ENCODE peak calls at places on chromosome 22, in six cellular contexts. U is HCT116, N is PC-3, G is GM23248, V is hepatocyte, O is PC-9. X is an unnamed sample.

GRCh38 chr22:21866821-21867527 is 471 bp downstream of the MAPK1 start:
- DNase-seq in U (no peak), N (peak; percentile 11), G (peak; percentile 69), V (peak; percentile 13), O (peak; percentile 2), X (peak; percentile 43)

GRCh38 chr22:34333285-34333684 is 413.0 kb upstream of the LARGE1 start:
- DNase-seq in U (no peak), N (no peak), G (no peak), V (no peak), O (no peak), X (no peak)

GRCh38 chr22:19978748-19979147 is 37.1 kb upstream of the TXNRD2 start:
- DNase-seq in U (no peak), N (no peak), G (no peak), V (no peak), O (no peak), X (no peak)

GRCh38 chr22:43007519-43008102 is 7.3 kb downstream of the PACSIN2 start:
- DNase-seq in U (no peak), N (no peak), G (peak; percentile 86), V (peak; percentile 79), O (no peak), X (peak; percentile 18)

GRCh38 chr22:33579448-33580093 is 340.7 kb downstream of the LARGE1 start:
- DNase-seq in U (peak; percentile 1), N (peak; percentile 40), G (peak; percentile 58), V (peak; percentile 71), O (peak; percentile 53), X (peak; percentile 80)

GRCh38 chr22:39343259-39344045 is 6.3 kb upstream of the SYNGR1 start:
- DNase-seq in U (peak; percentile 36), N (peak; percentile 62), G (peak; percentile 77), V (peak; percentile 85), O (peak; percentile 69), X (peak; percentile 69)

GRCh38 chr22:47284822-47285221 is 522.4 kb downstream of the TBC1D22A start:
- DNase-seq in U (no peak), N (no peak), G (no peak), V (no peak), O (no peak), X (no peak)

GRCh38 chr22:41009222-41009948 is 58.2 kb downstream of the RBX1 start:
- DNase-seq in U (no peak), N (peak; percentile 59), G (peak; percentile 89), V (no peak), O (peak; percentile 51), X (no peak)

GRCh38 chr22:47944941-47945340 is 1182.5 kb downstream of the TBC1D22A start:
- DNase-seq in U (no peak), N (no peak), G (no peak), V (no peak), O (no peak), X (no peak)

GRCh38 chr22:38435010-38435409 is 20.0 kb downstream of the KCNJ4 start:
- DNase-seq in U (no peak), N (no peak), G (no peak), V (no peak), O (no peak), X (no peak)

GRCh38 chr22:41403532-41404318 is 22.0 kb downstream of the TEF start:
- DNase-seq in U (peak; percentile 81), N (peak; percentile 88), G (peak; percentile 92), V (peak; percentile 93), O (peak; percentile 83), X (peak; percentile 86)

GRCh38 chr22:27668828-27669797 is 132.4 kb downstream of the MN1 start:
- DNase-seq in U (peak; percentile 58), N (peak; percentile 71), G (peak; percentile 65), V (peak; percentile 90), O (peak; percentile 87), X (no peak)

GRCh38 chr22:49290711-49291110 is 537.0 kb downstream of the BRD1 start:
- DNase-seq in U (no peak), N (no peak), G (no peak), V (no peak), O (no peak), X (no peak)

GRCh38 chr22:33101550-33101949 is 43.4 kb upstream of the SYN3 start:
- DNase-seq in U (no peak), N (no peak), G (no peak), V (no peak), O (no peak), X (no peak)

GRCh38 chr22:44063462-44064371 is 39.6 kb downstream of the PARVB start:
- DNase-seq in U (no peak), N (no peak), G (no peak), V (no peak), O (no peak), X (peak; percentile 14)

GRCh38 chr22:26364066-26365015 is 64.7 kb upstream of the ASPHD2 start:
- DNase-seq in U (peak; percentile 79), N (peak; percentile 73), G (peak; percentile 90), V (peak; percentile 89), O (peak; percentile 37), X (peak; percentile 88)

GRCh38 chr22:33451851-33452469 is 393.8 kb upstream of the SYN3 start:
- DNase-seq in U (no peak), N (no peak), G (no peak), V (no peak), O (no peak), X (no peak)

GRCh38 chr22:35378547-35379078 is 2.3 kb upstream of the HMOX1 start:
- DNase-seq in U (no peak), N (no peak), G (no peak), V (no peak), O (no peak), X (no peak)

GRCh38 chr22:35379146-35379993 is 1.5 kb upstream of the HMOX1 start:
- DNase-seq in U (no peak), N (no peak), G (no peak), V (peak; percentile 74), O (no peak), X (no peak)

GRCh38 chr22:35380013-35380412 is 883 bp upstream of the HMOX1 start:
- DNase-seq in U (no peak), N (no peak), G (peak; percentile 71), V (peak; percentile 44), O (no peak), X (no peak)

GRCh38 chr22:35376728-35377472 is 4.0 kb upstream of the HMOX1 start:
- DNase-seq in U (peak; percentile 83), N (peak; percentile 94), G (peak; percentile 99), V (peak; percentile 96), O (peak; percentile 92), X (peak; percentile 92)

DNA sequence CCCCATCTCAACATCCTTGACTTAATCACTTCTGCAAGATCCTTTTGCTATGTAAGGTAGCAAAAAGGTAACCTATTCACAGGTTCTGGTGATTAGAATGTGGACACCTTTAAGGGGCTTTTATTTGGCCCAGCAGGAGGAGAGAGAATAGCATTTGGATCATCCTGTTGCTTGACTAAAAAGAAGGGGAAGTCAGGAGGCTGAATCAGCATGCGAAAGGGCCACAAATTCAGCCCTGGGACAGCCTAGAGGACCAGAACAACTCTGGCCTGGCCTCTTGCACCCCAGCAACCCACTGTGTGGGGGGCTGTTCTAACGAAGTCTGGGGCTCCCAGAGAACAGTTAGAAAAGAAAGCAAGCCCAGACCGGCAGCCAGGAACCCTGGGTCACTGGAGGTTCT is 3.2 kb upstream of the HMOX1 start:
- DNase-seq in U (no peak), N (no peak), G (no peak), V (no peak), O (no peak), X (no peak)
- H3K27ac ChIP-seq in U (peak overlapping the region; percentile 82), N (peak overlapping the region; percentile 61), G (peak overlapping the region; percentile 90), V (peak overlapping the region; percentile 70), O (peak overlapping the region; percentile 84), X (peak overlapping the region; percentile 57)

GRCh38 chr22:36162127-36163034 is 1.8 kb upstream of the APOL3 start:
- DNase-seq in U (no peak), N (no peak), G (no peak), V (no peak), O (no peak), X (peak; percentile 48)
- H3K9me2 ChIP-seq in U (no peaks in the 10 kb centered on the region), N (no peaks in the 10 kb centered on the region), G (no peaks in the 10 kb centered on the region), V (no peaks in the 10 kb centered on the region), O (no peaks in the 10 kb centered on the region), X (no peaks in the 10 kb centered on the region)

GRCh38 chr22:23237201-23237798 is 57.0 kb downstream of the BCR start:
- DNase-seq in U (no peak), N (no peak), G (no peak), V (peak; percentile 38), O (no peak), X (no peak)

GRCh38 chr22:23237841-23238240 is 57.5 kb downstream of the BCR start:
- DNase-seq in U (no peak), N (no peak), G (no peak), V (no peak), O (no peak), X (no peak)

GRCh38 chr22:23238707-23239106 is 58.4 kb downstream of the BCR start:
- DNase-seq in U (no peak), N (no peak), G (no peak), V (no peak), O (no peak), X (no peak)

GRCh38 chr22:23240639-23241389 is 60.5 kb downstream of the BCR start:
- DNase-seq in U (no peak), N (peak; percentile 44), G (peak; percentile 24), V (no peak), O (no peak), X (peak; percentile 30)

DNA sequence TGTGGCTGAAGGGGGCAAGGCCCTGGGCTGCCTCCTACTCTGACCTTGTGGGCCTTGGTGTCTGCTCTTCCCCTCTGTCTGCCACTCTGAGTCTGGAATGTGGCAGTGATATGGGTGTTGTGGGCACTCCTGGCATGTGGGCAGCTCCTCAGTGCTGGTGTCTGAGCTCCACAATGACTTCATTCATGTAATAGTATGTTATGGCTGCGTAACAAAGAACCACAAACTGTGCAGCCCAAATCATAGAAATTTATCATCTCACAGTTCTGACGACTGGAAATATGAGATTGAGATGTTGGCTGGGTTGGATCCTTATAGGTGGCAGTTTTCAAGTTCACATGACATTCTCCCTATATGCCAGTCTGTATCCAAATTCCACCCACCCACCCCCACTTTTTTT is 59.1 kb downstream of the BCR start:
- DNase-seq in U (no peak), N (no peak), G (no peak), V (no peak), O (no peak), X (no peak)
- H3K27ac ChIP-seq in U (no peak overlapping the region), N (no peak overlapping the region), G (no peak overlapping the region), V (no peak overlapping the region), O (no peak overlapping the region), X (no peak overlapping the region)

DNA sequence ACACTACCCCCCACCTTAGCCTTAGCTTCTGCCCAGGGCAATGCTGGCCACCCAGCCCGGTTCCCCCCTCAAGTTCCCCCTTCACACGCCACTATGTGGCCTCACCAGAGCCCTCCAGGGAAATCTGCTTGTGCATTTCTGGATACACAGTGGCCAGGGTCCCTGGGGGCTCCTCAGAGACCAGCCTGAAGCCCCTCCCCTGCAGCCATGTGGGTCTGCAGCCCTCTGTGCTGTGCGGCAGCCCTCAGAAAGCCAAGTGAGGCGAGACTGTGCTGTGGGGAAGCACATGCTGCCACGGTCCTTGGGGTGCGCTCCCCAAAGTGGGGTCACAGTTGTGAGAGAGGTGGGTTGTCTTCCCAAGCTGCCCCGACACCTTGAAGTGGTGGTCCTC is 2.1 kb upstream of the PLXNB2 start:
- DNase-seq in U (no peak), N (no peak), G (no peak), V (no peak), O (no peak), X (no peak)
- H3K9me2 ChIP-seq in U (no peaks in the 10 kb centered on the region), N (no peaks in the 10 kb centered on the region), G (no peaks in the 10 kb centered on the region), V (no peaks in the 10 kb centered on the region), O (no peaks in the 10 kb centered on the region), X (no peaks in the 10 kb centered on the region)